ENCODE peak calls at places on chromosomes 12 and 14, in four cellular contexts. C is endothelial cell of umbilical vein, I is A673, E is fibroblast of lung. F is an unnamed sample.

GRCh38 chr12:23611320-23611719 is 338.1 kb downstream of the SOX5 start:
- DNase-seq in C (peak), I (peak), E (peak), F (no peak)

GRCh38 chr12:92421701-92422100 is 276.1 kb upstream of the BTG1 start:
- DNase-seq in C (peak), I (no peak), E (peak), F (no peak)

GRCh38 chr14:39339003-39339402 is 93.2 kb downstream of the FBXO33 start:
- DNase-seq in C (no peak), I (peak), E (no peak), F (no peak)

GRCh38 chr14:64232095-64232830 is 61.9 kb downstream of the ESR2 start:
- DNase-seq in C (peak), I (no peak), E (peak), F (no peak)

GRCh38 chr14:75259510-75259855 is 19.1 kb upstream of the FOS start:
- DNase-seq in C (no peak), I (peak), E (peak), F (no peak)

GRCh38 chr12:110079477-110080400 is 31.4 kb upstream of the C12orf76 start:
- DNase-seq in C (peak), I (no peak), E (no peak), F (no peak)

GRCh38 chr12:75913502-75914110 is 118.0 kb downstream of the PHLDA1 start:
- DNase-seq in C (no peak), I (no peak), E (no peak), F (no peak)

GRCh38 chr14:85071447-85071846 is 458.5 kb upstream of the FLRT2 start:
- DNase-seq in C (no peak), I (no peak), E (no peak), F (no peak)

GRCh38 chr14:38128640-38129039 is 79.1 kb upstream of the SSTR1 start:
- DNase-seq in C (no peak), I (no peak), E (no peak), F (no peak)

GRCh38 chr12:113910751-113911272 is 55.3 kb downstream of the RBM19 start:
- DNase-seq in C (no peak), I (no peak), E (no peak), F (no peak)

GRCh38 chr12:12722351-12723146 is 5.4 kb downstream of the CDKN1B start:
- DNase-seq in C (peak), I (peak), E (peak), F (no peak)

GRCh38 chr14:75522224-75522764 is at the start of gene BATF:
- DNase-seq in C (no peak), I (no peak), E (no peak), F (no peak)

GRCh38 chr12:749871-750270 is 2.5 kb upstream of the WNK1 start:
- DNase-seq in C (no peak), I (no peak), E (no peak), F (no peak)

GRCh38 chr14:23339506-23340268 is 13.0 kb downstream of the SLC22A17 start:
- DNase-seq in C (no peak), I (no peak), E (no peak), F (no peak)

DNA sequence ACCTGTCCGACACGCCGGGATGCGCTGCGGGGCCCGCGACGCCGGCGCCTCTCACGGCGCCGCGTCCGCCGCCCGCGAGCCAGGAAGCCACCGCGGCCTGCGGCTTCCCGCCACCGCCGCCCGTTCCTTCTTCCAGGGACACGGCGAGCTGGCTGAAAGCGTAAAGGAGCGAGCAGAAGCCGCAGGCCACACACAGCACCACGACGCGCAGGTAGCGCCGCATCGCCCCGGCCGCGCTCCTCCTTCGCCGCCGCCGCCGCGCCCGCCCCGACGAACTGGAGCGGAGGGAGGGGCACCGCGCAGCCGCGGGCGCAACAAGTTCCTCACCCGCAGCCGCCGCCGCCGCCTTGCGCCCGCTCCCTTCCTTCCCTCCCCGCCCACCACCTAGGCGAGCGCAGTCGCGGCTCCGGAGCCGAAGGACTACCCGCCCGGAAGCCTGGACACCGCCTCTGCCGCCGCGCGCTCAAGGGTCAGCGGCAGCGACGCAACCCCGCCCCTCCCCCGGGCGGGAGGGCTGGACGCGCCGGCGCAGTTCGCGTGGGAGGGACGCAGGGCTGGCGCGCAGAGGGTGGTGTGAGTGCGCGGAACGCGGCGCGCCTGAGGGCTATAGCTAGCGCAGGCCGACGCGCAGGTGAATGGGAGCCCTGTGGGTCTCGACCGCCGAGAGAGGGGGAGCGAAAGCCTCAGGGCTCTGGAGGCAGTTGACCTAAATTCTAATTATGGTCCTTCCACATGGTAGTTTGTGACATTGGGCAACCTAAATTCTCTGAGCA is at the start of gene GXYLT1:
- DNase-seq in C (peak), I (peak), E (peak), F (no peak)
- TF ChIP-seq EZH2 in C (no peak), I (no peak), E (no peak), F (no peak)

GRCh38 chr14:50820786-50821185 is 10.2 kb downstream of the NIN start:
- DNase-seq in C (no peak), I (no peak), E (no peak), F (no peak)

GRCh38 chr14:50823051-50823762 is 7.8 kb downstream of the NIN start:
- DNase-seq in C (no peak), I (no peak), E (peak), F (no peak)

GRCh38 chr14:50821471-50822464 is 9.2 kb downstream of the NIN start:
- DNase-seq in C (no peak), I (no peak), E (no peak), F (no peak)

GRCh38 chr14:50823763-50824636 is 7.0 kb downstream of the NIN start:
- DNase-seq in C (no peak), I (no peak), E (no peak), F (no peak)

DNA sequence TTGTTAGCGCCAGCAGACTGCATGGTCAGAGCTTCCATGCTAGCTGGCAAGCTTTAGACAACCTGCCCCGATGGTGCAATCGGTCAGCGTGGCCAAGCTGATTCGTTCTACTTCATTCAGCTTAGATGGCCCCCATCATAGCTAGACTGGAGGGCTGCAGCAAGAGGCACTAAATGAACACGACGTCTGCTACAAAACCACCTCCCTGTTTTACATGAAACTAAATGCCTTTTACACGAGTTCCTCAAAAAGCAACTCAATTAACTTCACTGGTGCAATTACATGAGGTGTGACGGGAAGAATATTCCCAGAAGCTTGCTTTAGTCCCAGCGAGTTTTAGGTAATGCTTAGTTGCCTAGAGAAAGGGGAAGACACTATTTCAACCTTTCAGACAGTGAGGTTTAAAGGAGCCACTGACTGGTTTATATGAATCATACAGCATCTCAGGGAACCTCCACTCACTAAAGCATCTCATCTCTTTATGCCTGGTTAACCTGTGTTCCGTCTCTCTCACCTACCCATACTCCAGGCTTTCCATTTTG is 8.4 kb downstream of the NIN start:
- DNase-seq in C (no peak), I (no peak), E (no peak), F (no peak)
- H3K4me3 ChIP-seq in C (no peak), I (no peak), E (no peak), F (no peak)

DNA sequence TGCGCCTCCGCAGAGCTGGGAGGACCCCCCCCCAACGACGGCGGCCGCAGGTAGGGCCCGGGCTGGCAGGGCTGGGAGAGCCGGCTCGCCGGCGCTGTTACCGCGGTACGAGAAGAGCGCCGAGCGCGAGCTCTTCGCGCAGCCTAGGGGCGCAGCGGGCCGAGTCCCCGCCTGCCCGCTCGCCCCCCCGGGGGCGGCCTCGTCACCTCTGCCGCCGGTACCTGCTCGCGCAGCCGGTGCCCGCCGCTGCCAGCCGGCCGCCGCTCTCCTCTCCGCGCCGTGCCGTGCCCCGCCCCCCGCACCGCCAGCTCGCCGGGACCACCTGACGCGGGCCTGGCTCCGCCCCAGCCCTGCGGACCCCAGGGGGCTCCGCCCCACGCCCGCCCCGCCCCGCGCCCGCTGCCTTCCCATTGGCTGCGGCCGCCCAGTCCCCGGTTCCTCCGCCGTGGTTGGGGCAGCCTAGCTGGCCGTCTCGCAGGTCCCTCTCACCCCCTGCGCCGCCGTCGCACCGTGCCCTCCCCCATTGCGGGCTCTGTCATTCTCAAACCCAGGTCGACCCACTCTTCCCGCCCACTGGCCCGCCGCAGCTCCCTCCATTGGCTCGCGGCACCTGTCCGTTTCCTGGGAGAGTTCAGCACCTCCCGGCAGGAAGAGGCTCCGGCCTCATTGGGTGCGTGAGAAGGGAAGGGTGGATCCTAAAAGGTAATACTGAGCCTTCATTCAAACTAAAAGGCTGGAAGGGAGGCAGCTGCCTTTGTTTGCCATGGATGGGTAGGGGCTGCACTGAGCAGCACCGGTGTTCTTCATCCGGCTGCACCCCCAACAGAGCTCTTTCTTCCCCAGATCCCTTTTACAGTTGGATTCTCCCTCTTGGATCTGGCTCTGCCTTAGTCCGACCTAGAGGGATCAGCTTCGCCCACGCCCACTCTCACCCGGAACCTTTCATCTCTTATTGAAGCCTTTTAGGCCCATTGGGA is at the start of gene MAP3K9:
- DNase-seq in C (peak), I (peak), E (peak), F (peak)
- TF ChIP-seq EZH2 in C (peak), I (no peak), E (peak), F (no peak)

GRCh38 chr14:100307215-100308111 is 1.2 kb upstream of the SLC25A29 start:
- DNase-seq in C (peak), I (no peak), E (no peak), F (no peak)

GRCh38 chr14:100305446-100306255 is 593 bp downstream of the SLC25A29 start:
- DNase-seq in C (peak), I (peak), E (no peak), F (no peak)

GRCh38 chr14:100304825-100305445 is 1.3 kb downstream of the SLC25A29 start:
- DNase-seq in C (peak), I (peak), E (no peak), F (no peak)

GRCh38 chr14:100306506-100307214 is 416 bp upstream of the SLC25A29 start:
- DNase-seq in C (peak), I (peak), E (peak), F (no peak)

GRCh38 chr14:100306256-100306505 is at the start of gene SLC25A29:
- DNase-seq in C (no peak), I (no peak), E (no peak), F (no peak)
- H3K4me3 ChIP-seq in C (peak), I (peak), E (peak), F (peak)

DNA sequence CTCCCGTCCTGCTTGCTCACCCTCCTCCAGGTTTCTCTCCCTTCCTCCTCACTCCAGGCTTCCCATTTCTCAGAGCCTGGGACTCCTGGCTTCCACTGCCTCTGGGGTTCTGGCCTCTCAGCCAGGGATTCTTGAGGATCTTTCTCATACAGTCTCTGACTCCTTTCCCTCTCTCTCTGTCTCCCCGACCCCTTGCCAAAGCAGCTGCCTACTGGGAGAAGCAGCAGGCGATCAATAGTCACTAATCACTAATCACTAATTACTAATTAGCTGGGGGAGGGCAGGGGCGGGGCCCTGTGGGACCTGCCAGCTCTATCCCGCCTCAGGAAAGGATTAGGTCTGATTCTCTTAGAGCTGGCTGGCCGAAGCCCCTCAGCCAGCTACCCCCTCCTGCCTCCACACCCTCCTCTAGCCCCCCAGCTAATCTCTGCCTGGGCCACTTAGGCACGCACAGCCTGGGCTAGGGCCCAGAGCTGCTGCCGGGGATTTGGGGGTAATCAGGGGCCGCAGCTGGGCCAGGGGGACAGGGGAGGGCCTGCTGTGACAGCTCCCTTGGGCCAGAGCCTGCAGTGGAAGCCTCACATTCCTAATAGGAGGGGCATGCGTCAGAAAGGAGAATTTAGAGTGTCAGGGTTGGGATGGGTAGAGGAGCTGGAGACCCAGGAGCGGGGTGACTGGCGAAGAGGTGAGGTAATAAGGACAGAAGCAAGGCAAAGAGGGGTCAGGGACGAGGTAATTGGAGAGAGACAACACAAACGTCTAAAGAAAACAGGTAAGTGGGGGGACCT is 2.8 kb downstream of the NXPH4 start:
- DNase-seq in C (no peak), I (no peak), E (no peak), F (no peak)
- TF ChIP-seq EZH2 in C (peak), I (no peak), E (no peak), F (no peak)

DNA sequence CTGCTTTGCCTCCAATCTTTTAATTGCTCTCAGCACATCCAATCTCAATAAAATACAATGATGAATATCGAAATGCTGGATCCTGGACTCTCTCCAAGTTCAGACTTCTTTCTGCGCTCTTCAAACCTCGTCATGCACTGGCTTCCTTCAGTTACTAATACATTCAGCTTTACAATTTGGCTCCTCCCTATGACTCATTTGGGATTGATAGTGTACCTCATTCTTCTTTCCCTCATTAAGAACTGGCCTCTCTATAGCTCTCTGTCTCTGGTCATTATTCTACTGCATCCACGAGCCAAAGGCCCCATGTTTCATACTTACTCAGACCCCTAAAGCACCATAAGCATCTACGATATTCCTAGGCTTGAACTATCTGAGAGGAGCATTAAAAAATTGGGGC is 5.0 kb downstream of the TSPAN8 start:
- DNase-seq in C (peak), I (peak), E (no peak), F (no peak)
- H3K4me3 ChIP-seq in C (no peak), I (peak), E (no peak), F (no peak)

DNA sequence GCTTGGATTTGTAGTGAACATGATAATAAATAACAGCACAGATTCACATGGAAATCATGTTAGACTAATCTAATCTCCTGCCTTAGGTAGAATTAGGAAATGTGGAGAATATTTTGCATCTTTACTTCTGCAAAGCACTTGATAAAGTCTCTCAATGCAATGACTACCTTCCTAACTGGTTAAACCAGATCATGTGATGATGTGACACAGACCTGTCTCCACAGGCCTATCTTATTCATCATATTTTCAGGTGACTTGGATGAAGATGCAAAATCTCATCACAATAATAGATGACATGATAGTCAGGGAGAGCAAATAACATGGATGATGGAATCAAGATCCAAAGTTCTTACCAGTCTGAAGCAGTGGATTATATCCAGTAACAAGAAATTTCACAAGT is 38.5 kb upstream of the RNASE1 start:
- DNase-seq in C (no peak), I (no peak), E (no peak), F (no peak)
- TF ChIP-seq EZH2 in C (no peak), I (no peak), E (no peak), F (no peak)

GRCh38 chr14:91415794-91416743 is 1.6 kb downstream of the CCDC88C start:
- DNase-seq in C (peak), I (peak), E (no peak), F (no peak)

GRCh38 chr14:91413547-91414474 is 3.8 kb downstream of the CCDC88C start:
- DNase-seq in C (no peak), I (no peak), E (no peak), F (no peak)

GRCh38 chr14:91412939-91413338 is 4.7 kb downstream of the CCDC88C start:
- DNase-seq in C (no peak), I (no peak), E (no peak), F (no peak)

GRCh38 chr14:91416744-91417133 is 881 bp downstream of the CCDC88C start:
- DNase-seq in C (peak), I (peak), E (no peak), F (no peak)

GRCh38 chr14:91414475-91415342 is 2.9 kb downstream of the CCDC88C start:
- DNase-seq in C (no peak), I (no peak), E (no peak), F (no peak)
- H3K4me3 ChIP-seq in C (no peak), I (no peak), E (no peak), F (no peak)

F was measured in SK-N-MC.